ENCODE peak calls at places on chromosomes 11 and 22, in four cellular contexts. One of them, this sample, is unnamed. For H3K27me3 and H3K9me3, the result is how much of the 10 kb centered on the place peaks cover.

GRCh38 chr11:76835928-76836612 is 24.6 kb upstream of the ACER3 start:
- DNase-seq in thoracic aorta: no peak
- DNase-seq in CD8-positive, alpha-beta T cell: no peak
- DNase-seq in mammary epithelial cell: no peak
- DNase-seq in this sample: no peak

GRCh38 chr22:20111045-20111688 is 4.7 kb upstream of the RANBP1 start:
- DNase-seq in thoracic aorta: no peak
- DNase-seq in CD8-positive, alpha-beta T cell: peak
- DNase-seq in mammary epithelial cell: no peak
- DNase-seq in this sample: no peak

GRCh38 chr22:30305519-30305905 is 16.2 kb upstream of the CASTOR1 start:
- DNase-seq in thoracic aorta: no peak
- DNase-seq in CD8-positive, alpha-beta T cell: peak
- DNase-seq in mammary epithelial cell: no peak
- DNase-seq in this sample: peak

GRCh38 chr11:3091081-3091845 is 34.0 kb upstream of the CARS1 start:
- DNase-seq in thoracic aorta: no peak
- DNase-seq in CD8-positive, alpha-beta T cell: no peak
- DNase-seq in mammary epithelial cell: no peak
- DNase-seq in this sample: no peak

GRCh38 chr11:110850846-110851245 is 138.6 kb upstream of the ARHGAP20 start:
- DNase-seq in thoracic aorta: no peak
- DNase-seq in CD8-positive, alpha-beta T cell: no peak
- DNase-seq in mammary epithelial cell: no peak
- DNase-seq in this sample: no peak

GRCh38 chr11:95042906-95043305 is 6.3 kb upstream of the KDM4F start:
- DNase-seq in thoracic aorta: no peak
- DNase-seq in CD8-positive, alpha-beta T cell: no peak
- DNase-seq in mammary epithelial cell: no peak
- DNase-seq in this sample: no peak

GRCh38 chr11:116513894-116514293 is 258.9 kb downstream of the BUD13 start:
- DNase-seq in thoracic aorta: no peak
- DNase-seq in CD8-positive, alpha-beta T cell: no peak
- DNase-seq in mammary epithelial cell: no peak
- DNase-seq in this sample: no peak

GRCh38 chr11:77776455-77776854 is 44.1 kb downstream of the RSF1 start:
- DNase-seq in thoracic aorta: no peak
- DNase-seq in CD8-positive, alpha-beta T cell: no peak
- DNase-seq in mammary epithelial cell: no peak
- DNase-seq in this sample: no peak

GRCh38 chr22:30701872-30702271 is 7.2 kb downstream of the OSBP2 start:
- DNase-seq in thoracic aorta: no peak
- DNase-seq in CD8-positive, alpha-beta T cell: no peak
- DNase-seq in mammary epithelial cell: peak
- DNase-seq in this sample: no peak

GRCh38 chr11:37786214-37786755 is 1188.2 kb upstream of the RAG2 start:
- DNase-seq in thoracic aorta: no peak
- DNase-seq in CD8-positive, alpha-beta T cell: no peak
- DNase-seq in mammary epithelial cell: peak
- DNase-seq in this sample: no peak

GRCh38 chr22:31098633-31099110 is 8.7 kb downstream of the SELENOM start:
- DNase-seq in thoracic aorta: no peak
- DNase-seq in CD8-positive, alpha-beta T cell: no peak
- DNase-seq in mammary epithelial cell: no peak
- DNase-seq in this sample: peak

DNA sequence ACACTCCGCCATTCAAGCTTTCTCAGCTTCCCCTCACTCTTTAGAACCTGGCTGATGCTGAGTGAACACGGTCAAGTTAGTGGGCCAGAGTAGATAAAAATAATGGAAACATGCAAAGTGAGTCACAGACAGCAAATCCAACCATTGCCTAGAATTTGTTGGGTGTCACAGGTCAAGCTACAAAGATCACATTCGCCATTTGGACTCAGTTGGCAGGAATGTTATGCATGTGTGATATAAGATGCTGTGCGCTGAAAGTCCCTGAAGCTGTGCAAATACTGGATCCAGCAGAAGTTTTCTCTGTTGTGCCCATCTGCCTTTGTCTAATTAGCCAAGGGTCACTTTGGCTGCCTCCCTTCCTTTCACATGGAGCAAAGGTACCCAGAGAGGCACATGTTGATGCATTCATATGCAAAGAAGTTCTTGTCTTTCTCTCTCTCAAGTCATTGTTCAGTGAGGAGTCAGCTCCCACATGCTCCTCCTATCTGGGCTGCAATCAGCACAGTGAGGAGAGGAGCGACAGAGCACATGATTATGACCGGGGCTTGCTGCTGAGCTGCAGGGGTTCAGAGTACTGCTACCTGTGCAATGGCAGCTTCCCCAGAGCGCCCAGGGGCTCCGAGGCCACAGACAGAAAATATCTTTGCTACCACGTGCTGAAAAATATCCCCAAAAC is 39.7 kb downstream of the FLI1 start:
- DNase-seq in thoracic aorta: no peak
- DNase-seq in CD8-positive, alpha-beta T cell: peak
- DNase-seq in mammary epithelial cell: no peak
- DNase-seq in this sample: no peak
- H3K4me3 ChIP-seq in thoracic aorta: no peak
- H3K4me3 ChIP-seq in CD8-positive, alpha-beta T cell: no peak
- H3K4me3 ChIP-seq in mammary epithelial cell: no peak
- H3K4me3 ChIP-seq in this sample: no peak

GRCh38 chr11:127000291-127000968 is at the start of gene KIRREL3:
- DNase-seq in thoracic aorta: no peak
- DNase-seq in CD8-positive, alpha-beta T cell: no peak
- DNase-seq in mammary epithelial cell: peak
- DNase-seq in this sample: no peak
- H3K27me3 ChIP-seq in thoracic aorta: under half
- H3K27me3 ChIP-seq in CD8-positive, alpha-beta T cell: under half
- H3K27me3 ChIP-seq in mammary epithelial cell: under half
- H3K27me3 ChIP-seq in this sample: under half

GRCh38 chr11:133504906-133505305 is 27.4 kb downstream of the OPCML start:
- DNase-seq in thoracic aorta: no peak
- DNase-seq in CD8-positive, alpha-beta T cell: no peak
- DNase-seq in mammary epithelial cell: no peak
- DNase-seq in this sample: no peak
- H3K9me3 ChIP-seq in thoracic aorta: under half
- H3K9me3 ChIP-seq in CD8-positive, alpha-beta T cell: under half
- H3K9me3 ChIP-seq in mammary epithelial cell: under half
- H3K9me3 ChIP-seq in this sample: under half

GRCh38 chr11:128289048-128289447 is 298.3 kb downstream of the ETS1 start:
- DNase-seq in thoracic aorta: no peak
- DNase-seq in CD8-positive, alpha-beta T cell: no peak
- DNase-seq in mammary epithelial cell: no peak
- DNase-seq in this sample: no peak
- H3K4me3 ChIP-seq in thoracic aorta: no peak
- H3K4me3 ChIP-seq in CD8-positive, alpha-beta T cell: no peak
- H3K4me3 ChIP-seq in mammary epithelial cell: no peak
- H3K4me3 ChIP-seq in this sample: no peak

GRCh38 chr11:73999581-74000306 is 9.1 kb downstream of the UCP3 start:
- DNase-seq in thoracic aorta: no peak
- DNase-seq in CD8-positive, alpha-beta T cell: no peak
- DNase-seq in mammary epithelial cell: no peak
- DNase-seq in this sample: no peak
- H3K27me3 ChIP-seq in thoracic aorta: under half
- H3K27me3 ChIP-seq in CD8-positive, alpha-beta T cell: under half
- H3K27me3 ChIP-seq in mammary epithelial cell: under half
- H3K27me3 ChIP-seq in this sample: under half

GRCh38 chr11:28793282-28793738 is 685.1 kb downstream of the METTL15 start:
- DNase-seq in thoracic aorta: no peak
- DNase-seq in CD8-positive, alpha-beta T cell: no peak
- DNase-seq in mammary epithelial cell: no peak
- DNase-seq in this sample: no peak
- H3K9me3 ChIP-seq in thoracic aorta: under half
- H3K9me3 ChIP-seq in CD8-positive, alpha-beta T cell: under half
- H3K9me3 ChIP-seq in mammary epithelial cell: under half
- H3K9me3 ChIP-seq in this sample: under half